ENCODE peak calls at places on chromosomes 2 and 18, in eight cellular contexts. One of them, this sample, is unnamed.

GRCh38 chr2:241768850-241769249 is 7.8 kb upstream of the GAL3ST2 start:
- DNase-seq in thoracic aorta: no peak
- DNase-seq in NCI-H748 treated with DMSO at 0.1 percent for 48 hours: no peak
- DNase-seq in mesenchymal stem cell: no peak
- DNase-seq in RPMI8226: no peak
- DNase-seq in glutamatergic neuron: no peak
- DNase-seq in GM12864: no peak
- DNase-seq in left ventricle myocardium inferior: no peak
- DNase-seq in this sample: no peak

GRCh38 chr2:68800517-68800916 is 65.9 kb downstream of the ARHGAP25 start:
- DNase-seq in thoracic aorta: no peak
- DNase-seq in NCI-H748 treated with DMSO at 0.1 percent for 48 hours: no peak
- DNase-seq in mesenchymal stem cell: no peak
- DNase-seq in RPMI8226: no peak
- DNase-seq in glutamatergic neuron: no peak
- DNase-seq in GM12864: no peak
- DNase-seq in left ventricle myocardium inferior: no peak
- DNase-seq in this sample: no peak

GRCh38 chr2:108855194-108855593 is 68.6 kb downstream of the CCDC138 start:
- DNase-seq in thoracic aorta: no peak
- DNase-seq in NCI-H748 treated with DMSO at 0.1 percent for 48 hours: peak; percentile 0
- DNase-seq in mesenchymal stem cell: no peak
- DNase-seq in RPMI8226: peak; percentile 13
- DNase-seq in glutamatergic neuron: no peak
- DNase-seq in GM12864: no peak
- DNase-seq in left ventricle myocardium inferior: no peak
- DNase-seq in this sample: no peak

GRCh38 chr2:102736174-102736606 is 25.6 kb upstream of the TMEM182 start:
- DNase-seq in thoracic aorta: no peak
- DNase-seq in NCI-H748 treated with DMSO at 0.1 percent for 48 hours: peak; percentile 58
- DNase-seq in mesenchymal stem cell: peak; percentile 55
- DNase-seq in RPMI8226: peak; percentile 59
- DNase-seq in glutamatergic neuron: peak; percentile 34
- DNase-seq in GM12864: no peak
- DNase-seq in left ventricle myocardium inferior: no peak
- DNase-seq in this sample: no peak

GRCh38 chr2:17918789-17919188 is 40.3 kb downstream of the KCNS3 start:
- DNase-seq in thoracic aorta: no peak
- DNase-seq in NCI-H748 treated with DMSO at 0.1 percent for 48 hours: no peak
- DNase-seq in mesenchymal stem cell: peak; percentile 10
- DNase-seq in RPMI8226: no peak
- DNase-seq in glutamatergic neuron: no peak
- DNase-seq in GM12864: no peak
- DNase-seq in left ventricle myocardium inferior: no peak
- DNase-seq in this sample: no peak

GRCh38 chr18:28079883-28080282 is 97.0 kb downstream of the CDH2 start:
- DNase-seq in thoracic aorta: no peak
- DNase-seq in NCI-H748 treated with DMSO at 0.1 percent for 48 hours: no peak
- DNase-seq in mesenchymal stem cell: no peak
- DNase-seq in RPMI8226: no peak
- DNase-seq in glutamatergic neuron: no peak
- DNase-seq in GM12864: no peak
- DNase-seq in left ventricle myocardium inferior: no peak
- DNase-seq in this sample: no peak

GRCh38 chr2:132417430-132418035 is 928 bp downstream of the GPR39 start:
- DNase-seq in thoracic aorta: no peak
- DNase-seq in NCI-H748 treated with DMSO at 0.1 percent for 48 hours: no peak
- DNase-seq in mesenchymal stem cell: no peak
- DNase-seq in RPMI8226: no peak
- DNase-seq in glutamatergic neuron: no peak
- DNase-seq in GM12864: no peak
- DNase-seq in left ventricle myocardium inferior: no peak
- DNase-seq in this sample: no peak

GRCh38 chr18:79484661-79485621 is 89.2 kb downstream of the NFATC1 start:
- DNase-seq in thoracic aorta: no peak
- DNase-seq in NCI-H748 treated with DMSO at 0.1 percent for 48 hours: no peak
- DNase-seq in mesenchymal stem cell: peak; percentile 94
- DNase-seq in RPMI8226: no peak
- DNase-seq in glutamatergic neuron: peak; percentile 15
- DNase-seq in GM12864: no peak
- DNase-seq in left ventricle myocardium inferior: peak; percentile 30
- DNase-seq in this sample: no peak

GRCh38 chr18:6728809-6729246 is 688 bp upstream of the ARHGAP28 start:
- DNase-seq in thoracic aorta: no peak
- DNase-seq in NCI-H748 treated with DMSO at 0.1 percent for 48 hours: no peak
- DNase-seq in mesenchymal stem cell: no peak
- DNase-seq in RPMI8226: no peak
- DNase-seq in glutamatergic neuron: no peak
- DNase-seq in GM12864: no peak
- DNase-seq in left ventricle myocardium inferior: no peak
- DNase-seq in this sample: no peak

GRCh38 chr2:176412136-176412535 is 142.9 kb downstream of the MTX2 start:
- DNase-seq in thoracic aorta: no peak
- DNase-seq in NCI-H748 treated with DMSO at 0.1 percent for 48 hours: no peak
- DNase-seq in mesenchymal stem cell: no peak
- DNase-seq in RPMI8226: no peak
- DNase-seq in glutamatergic neuron: no peak
- DNase-seq in GM12864: no peak
- DNase-seq in left ventricle myocardium inferior: no peak
- DNase-seq in this sample: no peak

GRCh38 chr2:72082021-72082739 is 65.5 kb downstream of the CYP26B1 start:
- DNase-seq in thoracic aorta: no peak
- DNase-seq in NCI-H748 treated with DMSO at 0.1 percent for 48 hours: no peak
- DNase-seq in mesenchymal stem cell: no peak
- DNase-seq in RPMI8226: no peak
- DNase-seq in glutamatergic neuron: no peak
- DNase-seq in GM12864: no peak
- DNase-seq in left ventricle myocardium inferior: no peak
- DNase-seq in this sample: no peak

GRCh38 chr18:6107794-6108193 is 212.5 kb upstream of the TMEM200C start:
- DNase-seq in thoracic aorta: no peak
- DNase-seq in NCI-H748 treated with DMSO at 0.1 percent for 48 hours: no peak
- DNase-seq in mesenchymal stem cell: no peak
- DNase-seq in RPMI8226: no peak
- DNase-seq in glutamatergic neuron: no peak
- DNase-seq in GM12864: no peak
- DNase-seq in left ventricle myocardium inferior: no peak
- DNase-seq in this sample: no peak

GRCh38 chr2:233278921-233279320 is 27.4 kb downstream of the ATG16L1 start:
- DNase-seq in thoracic aorta: no peak
- DNase-seq in NCI-H748 treated with DMSO at 0.1 percent for 48 hours: no peak
- DNase-seq in mesenchymal stem cell: no peak
- DNase-seq in RPMI8226: no peak
- DNase-seq in glutamatergic neuron: no peak
- DNase-seq in GM12864: no peak
- DNase-seq in left ventricle myocardium inferior: no peak
- DNase-seq in this sample: no peak

GRCh38 chr2:47043891-47044239 is 111.2 kb downstream of the STPG4 start:
- DNase-seq in thoracic aorta: no peak
- DNase-seq in NCI-H748 treated with DMSO at 0.1 percent for 48 hours: no peak
- DNase-seq in mesenchymal stem cell: no peak
- DNase-seq in RPMI8226: no peak
- DNase-seq in glutamatergic neuron: no peak
- DNase-seq in GM12864: no peak
- DNase-seq in left ventricle myocardium inferior: no peak
- DNase-seq in this sample: no peak

GRCh38 chr2:201234167-201235139 is 25.9 kb upstream of the CASP8 start:
- DNase-seq in thoracic aorta: no peak
- DNase-seq in NCI-H748 treated with DMSO at 0.1 percent for 48 hours: no peak
- DNase-seq in mesenchymal stem cell: no peak
- DNase-seq in RPMI8226: peak; percentile 17
- DNase-seq in glutamatergic neuron: no peak
- DNase-seq in GM12864: no peak
- DNase-seq in left ventricle myocardium inferior: no peak
- DNase-seq in this sample: no peak

This sample was measured in SIG-M5.